ENCODE peak calls at places on chromosome 13, in nine cellular contexts. Z is HS-5, F is ascending aorta, K is HEK293T, C is activated T-cell treated with anti-CD3 and anti-CD28 coated beads for 1 hour, L is T-helper 17 cell, D is mesendoderm, M is neural crest cell, W is substantia nigra. N is an unnamed sample.

GRCh38 chr13:86974995-86975328 is 696.2 kb upstream of the SLITRK5 start:
- DNase-seq in F (no peak), M (no peak), L (no peak), Z (no peak), W (no peak), D (peak; percentile 79), C (no peak), K (no peak), N (no peak)

GRCh38 chr13:50678464-50679162 is 164.9 kb downstream of the DLEU7 start:
- DNase-seq in W (no peak), D (no peak), C (no peak), Z (peak; percentile 58), F (no peak), K (no peak), M (no peak), L (no peak), N (no peak)

GRCh38 chr13:98103531-98103930 is 39.4 kb upstream of the FARP1 start:
- DNase-seq in W (no peak), C (no peak), L (no peak), Z (peak; percentile 9), K (no peak), D (no peak), M (no peak), F (no peak), N (no peak)

GRCh38 chr13:100675660-100676129 is 1.1 kb upstream of the TMTC4 start:
- DNase-seq in F (no peak), W (no peak), K (peak; percentile 4), Z (no peak), D (peak; percentile 7), M (no peak), C (no peak), L (no peak), N (no peak)

GRCh38 chr13:85528578-85529215 is 270.5 kb downstream of the SLITRK6 start:
- DNase-seq in L (no peak), W (no peak), Z (peak; percentile 53), C (no peak), K (no peak), D (peak; percentile 4), F (no peak), M (no peak), N (no peak)

GRCh38 chr13:112657850-112658445 is 31.9 kb upstream of the ATP11A start:
- DNase-seq in W (no peak), L (no peak), F (no peak), C (no peak), M (no peak), D (peak; percentile 83), Z (no peak), K (no peak), N (no peak)

GRCh38 chr13:86608739-86609138 is 809.5 kb upstream of the SLITRK6 start:
- DNase-seq in F (no peak), C (no peak), W (no peak), L (no peak), Z (no peak), K (no peak), M (no peak), D (no peak), N (no peak)

GRCh38 chr13:49436890-49437289 is 7.0 kb downstream of the CAB39L start:
- DNase-seq in K (no peak), W (no peak), C (no peak), D (no peak), L (no peak), M (no peak), Z (no peak), F (peak; percentile 71), N (no peak)

GRCh38 chr13:51311957-51312520 is 27.5 kb upstream of the SERPINE3 start:
- DNase-seq in L (no peak), Z (no peak), F (no peak), C (no peak), M (no peak), K (no peak), D (no peak), W (peak; percentile 17), N (no peak)

GRCh38 chr13:31476266-31476665 is 263.1 kb upstream of the RXFP2 start:
- DNase-seq in W (no peak), M (no peak), F (no peak), D (peak; percentile 37), K (no peak), L (no peak), C (no peak), Z (peak; percentile 49), N (no peak)

GRCh38 chr13:25764378-25764777 is 287.4 kb downstream of the SHISA2 start:
- DNase-seq in K (no peak), W (no peak), Z (no peak), L (no peak), D (peak; percentile 40), F (no peak), M (no peak), C (no peak), N (no peak)

GRCh38 chr13:108609353-108609752 is 20.1 kb upstream of the MYO16 start:
- DNase-seq in M (no peak), C (no peak), F (no peak), Z (no peak), D (peak; percentile 66), K (peak; percentile 7), L (no peak), W (no peak), N (no peak)

GRCh38 chr13:110759710-110760109 is 46.2 kb downstream of the ING1 start:
- DNase-seq in K (no peak), F (no peak), M (no peak), D (no peak), L (no peak), W (no peak), Z (no peak), C (no peak), N (no peak)

GRCh38 chr13:57748096-57748495 is 116.6 kb downstream of the PCDH17 start:
- DNase-seq in W (no peak), C (no peak), K (no peak), L (no peak), F (no peak), M (no peak), D (no peak), Z (no peak), N (no peak)

GRCh38 chr13:111661776-111662175 is 341.3 kb downstream of the TEX29 start:
- DNase-seq in F (no peak), W (no peak), L (no peak), C (no peak), Z (no peak), K (no peak), M (no peak), D (no peak), N (no peak)

GRCh38 chr13:109789262-109789661 is 2.9 kb upstream of the IRS2 start:
- DNase-seq in D (no peak), M (no peak), L (no peak), F (no peak), Z (no peak), W (no peak), C (no peak), K (no peak), N (no peak)

GRCh38 chr13:44003481-44003880 is 123.8 kb downstream of the LACC1 start:
- DNase-seq in K (no peak), F (no peak), D (no peak), Z (no peak), M (no peak), C (no peak), L (no peak), W (no peak), N (no peak)

GRCh38 chr13:49502954-49503353 is 7.2 kb downstream of the PHF11 start:
- DNase-seq in K (no peak), D (no peak), W (no peak), C (no peak), L (no peak), M (no peak), Z (no peak), F (no peak), N (no peak)

GRCh38 chr13:108193806-108194205 is 21.5 kb downstream of the LIG4 start:
- DNase-seq in D (no peak), C (no peak), W (no peak), M (no peak), Z (no peak), F (no peak), L (no peak), K (no peak), N (no peak)

GRCh38 chr13:28470286-28470685 is 24.6 kb downstream of the FLT1 start:
- DNase-seq in W (no peak), C (no peak), L (no peak), F (no peak), D (no peak), Z (no peak), K (no peak), M (no peak), N (no peak)

GRCh38 chr13:42819712-42820111 is 38.3 kb downstream of the FAM216B start:
- DNase-seq in F (no peak), M (no peak), D (no peak), C (no peak), L (no peak), K (no peak), Z (no peak), W (no peak), N (no peak)

GRCh38 chr13:44809152-44809551 is 180.1 kb downstream of the NUFIP1 start:
- DNase-seq in D (no peak), F (no peak), C (no peak), Z (no peak), L (no peak), K (no peak), W (no peak), M (no peak), N (no peak)

GRCh38 chr13:20461481-20461859 is 64.2 kb downstream of the CRYL1 start:
- DNase-seq in F (no peak), W (no peak), L (no peak), C (no peak), Z (no peak), D (peak; percentile 46), K (no peak), M (no peak), N (no peak)

GRCh38 chr13:54536112-54536511 is 1507.5 kb downstream of the OLFM4 start:
- DNase-seq in F (no peak), Z (no peak), K (peak; percentile 6), W (no peak), C (no peak), D (peak; percentile 67), L (no peak), M (no peak), N (no peak)

GRCh38 chr13:79735228-79735627 is 254.3 kb downstream of the NDFIP2 start:
- DNase-seq in D (no peak), F (no peak), C (no peak), W (no peak), K (no peak), M (no peak), L (no peak), Z (no peak), N (no peak)

N was measured in GOT3.